ENCODE peak calls at places on chromosome 5, in six cellular contexts. F is T-cell; O is activated naive CD4-positive, alpha-beta T cell treated with anti-CD3 and anti-CD28 coated beads, Interleukin-2, amount 50 U/mL, for 72 hours; A is progenitor cell of endocrine pancreas; P is iris pigment epithelial cell; W is D721Med. V is an unnamed sample.

GRCh38 chr5:74546796-74547195 is 93.7 kb downstream of the ENC1 start:
- DNase-seq in P (peak), F (no peak), W (no peak), O (no peak), A (no peak), V (no peak)

GRCh38 chr5:76705574-76705973 is 10.4 kb upstream of the F2R start:
- DNase-seq in F (no peak), O (no peak), P (no peak), A (no peak), W (no peak), V (no peak)

GRCh38 chr5:141966963-141967333 is 2.0 kb upstream of the RNF14 start:
- DNase-seq in F (no peak), P (no peak), O (no peak), A (no peak), W (no peak), V (no peak)

GRCh38 chr5:116573279-116573616 is 1.4 kb downstream of the SEMA6A start:
- DNase-seq in O (no peak), F (no peak), P (peak), A (peak), W (peak), V (no peak)

GRCh38 chr5:140607031-140607430 is 25.9 kb downstream of the CD14 start:
- DNase-seq in F (no peak), W (no peak), O (no peak), A (no peak), P (no peak), V (no peak)

GRCh38 chr5:94613583-94613982 is 4.8 kb downstream of the KIAA0825 start:
- DNase-seq in W (no peak), F (no peak), P (peak), O (no peak), A (no peak), V (no peak)

GRCh38 chr5:149418910-149419531 is 39.9 kb upstream of the IL17B start:
- DNase-seq in O (no peak), W (no peak), P (no peak), A (no peak), F (no peak), V (no peak)

GRCh38 chr5:109529520-109529919 is 119.7 kb upstream of the PJA2 start:
- DNase-seq in F (no peak), W (no peak), P (peak), A (no peak), O (no peak), V (peak)

GRCh38 chr5:90133941-90134340 is 275.6 kb downstream of the CETN3 start:
- DNase-seq in O (no peak), W (no peak), P (peak), F (no peak), A (no peak), V (no peak)

GRCh38 chr5:177092178-177093081 is 5.7 kb downstream of the FGFR4 start:
- DNase-seq in O (no peak), A (no peak), P (no peak), W (no peak), F (no peak), V (no peak)

GRCh38 chr5:98503582-98503981 is 269.9 kb upstream of the RGMB start:
- DNase-seq in W (no peak), A (no peak), O (no peak), P (no peak), F (no peak), V (no peak)

GRCh38 chr5:80139573-80139972 is 104.4 kb downstream of the THBS4 start:
- DNase-seq in F (no peak), O (no peak), P (no peak), W (no peak), A (no peak), V (no peak)

GRCh38 chr5:39264528-39264927 is 45.2 kb upstream of the FYB1 start:
- DNase-seq in A (no peak), P (no peak), W (no peak), O (no peak), F (no peak), V (no peak)

GRCh38 chr5:135308245-135308644 is 90.8 kb downstream of the MACROH2A1 start:
- DNase-seq in P (peak), F (no peak), W (no peak), A (no peak), O (no peak), V (no peak)

GRCh38 chr5:84642795-84643194 is 258.1 kb upstream of the EDIL3 start:
- DNase-seq in F (no peak), P (peak), W (no peak), A (no peak), O (no peak), V (no peak)

GRCh38 chr5:170821257-170821800 is 37.8 kb downstream of the GABRP start:
- DNase-seq in F (no peak), P (no peak), A (no peak), W (no peak), O (no peak), V (no peak)

GRCh38 chr5:74722271-74722670 is 37.2 kb downstream of the HEXB start:
- DNase-seq in F (no peak), W (no peak), P (no peak), O (no peak), A (no peak), V (no peak)

GRCh38 chr5:178232124-178232919 is at the start of gene PHYKPL:
- DNase-seq in F (peak), A (peak), O (peak), W (peak), P (peak), V (peak)

GRCh38 chr5:89191374-89191773 is 308.4 kb upstream of the MEF2C start:
- DNase-seq in F (no peak), A (no peak), P (no peak), W (no peak), O (no peak), V (no peak)

GRCh38 chr5:72955143-72955767 is 586 bp upstream of the FCHO2 start:
- DNase-seq in O (no peak), W (no peak), A (peak), P (peak), F (no peak), V (peak)

GRCh38 chr5:132012385-132013005 is 1.0 kb upstream of the ACSL6 start:
- DNase-seq in A (peak), F (no peak), O (peak), P (peak), W (no peak), V (peak)

GRCh38 chr5:169826618-169827017 is 153.7 kb downstream of the INSYN2B start:
- DNase-seq in P (peak), W (no peak), A (no peak), O (no peak), F (no peak), V (no peak)

GRCh38 chr5:179190851-179191505 is 130.8 kb downstream of the ZNF354C start:
- DNase-seq in W (no peak), O (no peak), F (no peak), P (no peak), A (no peak), V (no peak)

GRCh38 chr5:77224672-77225355 is 14.3 kb downstream of the PDE8B start:
- DNase-seq in O (no peak), W (no peak), A (no peak), F (no peak), P (peak), V (no peak)

GRCh38 chr5:102583663-102584062 is 84.9 kb upstream of the SLCO6A1 start:
- DNase-seq in O (no peak), W (no peak), P (peak), F (no peak), A (no peak), V (no peak)

GRCh38 chr5:179486596-179487051 is 63.7 kb upstream of the RUFY1 start:
- DNase-seq in O (no peak), W (no peak), F (no peak), A (no peak), P (no peak), V (no peak)

GRCh38 chr5:135307143-135307903 is 91.7 kb downstream of the MACROH2A1 start:
- DNase-seq in O (no peak), P (peak), W (no peak), F (no peak), A (no peak), V (no peak)

V was measured in heart right ventricle.